ENCODE peak calls at places on chromosome X, in four cellular contexts. I, W, G and J are unnamed samples.

GRCh38 chrX:134718329-134719317 is 60.4 kb upstream of the PLAC1 start:
- DNase-seq in G (peak; percentile 95), W (peak; percentile 60), I (peak; percentile 26), J (no peak)

GRCh38 chrX:49233887-49234555 is 881 bp upstream of the CACNA1F start:
- DNase-seq in W (no peak), G (no peak), I (no peak), J (no peak)

GRCh38 chrX:18900401-18900976 is 83.4 kb downstream of the PHKA2 start:
- DNase-seq in I (no peak), G (no peak), W (no peak), J (no peak)

GRCh38 chrX:16517206-16517605 is 132.8 kb upstream of the S100G start:
- DNase-seq in G (no peak), W (no peak), I (no peak), J (no peak)

GRCh38 chrX:154750301-154751120 is at the start of gene GAB3:
- DNase-seq in G (no peak), W (peak; percentile 57), I (no peak), J (no peak)

GRCh38 chrX:45619290-45619689 is 418.6 kb upstream of the DIPK2B start:
- DNase-seq in W (no peak), G (no peak), I (no peak), J (no peak)

GRCh38 chrX:101619336-101619735 is 1.5 kb upstream of the ARMCX6 start:
- DNase-seq in I (no peak), W (no peak), G (no peak), J (no peak)

GRCh38 chrX:71227370-71228062 is 4.5 kb downstream of the GJB1 start:
- DNase-seq in G (no peak), I (no peak), W (no peak), J (no peak)

GRCh38 chrX:104113237-104113965 is 1.1 kb downstream of the ZCCHC18 start:
- DNase-seq in I (peak; percentile 46), G (peak; percentile 69), W (peak; percentile 66), J (peak; percentile 67)

GRCh38 chrX:307261-308111 is 11.1 kb downstream of the GTPBP6 start:
- DNase-seq in W (no peak), G (no peak), I (no peak), J (no peak)

GRCh38 chrX:43860646-43861370 is 21.4 kb downstream of the MAOB start:
- DNase-seq in W (no peak), G (peak; percentile 60), I (no peak), J (no peak)

GRCh38 chrX:107684956-107685385 is 56.7 kb downstream of the PRPS1 start:
- DNase-seq in W (no peak), G (peak; percentile 39), I (peak; percentile 72), J (no peak)

GRCh38 chrX:68894513-68895338 is 65.9 kb downstream of the EFNB1 start:
- DNase-seq in G (no peak), W (peak; percentile 74), I (peak; percentile 43), J (peak; percentile 28)
- H3K4me3 ChIP-seq in G (no peak overlapping the region), W (peak overlapping the region; percentile 19), I (peak overlapping the region; percentile 14), J (peak overlapping the region; percentile 44)

GRCh38 chrX:114582698-114583395 is 1.0 kb upstream of the HTR2C start:
- DNase-seq in G (no peak), W (no peak), I (no peak), J (no peak)

GRCh38 chrX:114583646-114584433 is at the start of gene HTR2C:
- DNase-seq in I (no peak), G (no peak), W (no peak), J (no peak)

GRCh38 chrX:114584434-114584943 is 603 bp downstream of the HTR2C start:
- DNase-seq in W (peak; percentile 19), G (no peak), I (no peak), J (peak; percentile 39)

GRCh38 chrX:114582264-114582632 is 1.6 kb upstream of the HTR2C start:
- DNase-seq in W (no peak), I (no peak), G (no peak), J (no peak)

DNA sequence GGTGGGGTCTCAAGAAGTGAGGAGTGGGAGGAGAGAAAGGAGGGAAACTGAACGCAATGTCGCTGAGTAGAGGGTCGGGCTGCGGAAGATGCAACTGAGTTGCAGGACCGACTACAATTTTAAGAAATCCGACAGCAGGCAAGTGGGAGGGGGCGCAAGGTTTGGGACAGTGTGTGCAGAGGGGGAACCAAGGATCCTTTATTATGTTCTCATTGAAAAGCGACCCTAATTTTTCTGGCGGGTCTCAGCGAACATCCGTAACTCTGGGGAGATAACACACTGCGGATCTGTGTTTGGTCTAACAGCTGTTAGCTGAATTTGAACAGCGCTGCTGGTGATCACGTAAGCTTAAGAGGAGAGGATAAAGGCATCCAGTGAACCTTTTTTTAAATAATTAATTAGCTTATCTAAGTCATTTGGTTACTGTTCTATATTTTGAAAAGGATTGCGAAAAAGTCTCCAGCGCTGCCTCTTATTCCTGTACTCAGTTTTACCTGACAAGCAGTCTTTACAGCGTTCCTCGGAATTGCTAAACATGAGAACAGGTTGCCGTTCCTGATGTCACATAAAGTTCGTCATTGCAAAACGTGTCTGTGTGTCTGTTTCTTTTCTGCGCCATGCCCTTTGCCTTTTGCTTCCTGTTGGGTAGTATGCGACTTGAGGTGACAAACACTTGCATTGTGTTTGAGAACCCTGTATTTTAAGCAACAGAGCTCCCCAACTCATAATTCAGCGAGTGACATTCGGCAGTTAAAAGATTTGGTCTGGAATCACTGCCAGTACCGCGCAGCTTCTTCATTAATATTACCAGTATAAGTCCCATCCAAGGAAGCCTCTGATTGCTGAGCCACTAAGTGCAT is 1.3 kb downstream of the HTR2C start:
- DNase-seq in I (no peak), W (no peak), G (no peak), J (no peak)
- H3K4me3 ChIP-seq in I (no peak overlapping the region), W (peak overlapping the region; percentile 31), G (no peak overlapping the region), J (peak overlapping the region; percentile 51)

GRCh38 chrX:129981207-129981553 is 1.3 kb upstream of the BCORL1 start:
- DNase-seq in I (no peak), G (no peak), W (no peak), J (no peak)
- H3K4me3 ChIP-seq in I (peak overlapping the region; percentile 40), G (no peak overlapping the region), W (peak overlapping the region; percentile 56), J (no peak overlapping the region)

DNA sequence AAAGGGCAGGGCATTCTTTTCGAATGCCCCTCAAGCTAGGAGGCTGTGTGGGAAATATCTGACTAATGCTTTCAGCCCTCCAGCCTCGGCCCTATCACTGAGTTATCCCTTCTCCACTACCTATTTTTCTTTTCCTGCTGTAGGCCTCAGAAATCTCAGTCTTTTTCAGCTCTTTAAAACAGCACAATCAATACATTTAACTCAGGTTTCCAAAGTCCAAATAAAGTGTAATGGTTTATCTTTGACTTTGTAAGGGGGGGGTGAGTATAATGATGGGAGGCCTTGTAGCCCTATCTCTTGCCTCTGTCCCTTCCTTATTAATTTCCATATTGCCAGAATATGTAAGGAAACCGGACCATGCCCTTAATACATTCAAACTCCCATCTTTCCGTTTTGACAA is 1.6 kb upstream of the WNK3 start:
- DNase-seq in G (no peak), W (no peak), I (no peak), J (no peak)
- H3K4me3 ChIP-seq in G (no peak overlapping the region), W (no peak overlapping the region), I (no peak overlapping the region), J (peak overlapping the region; percentile 67)

DNA sequence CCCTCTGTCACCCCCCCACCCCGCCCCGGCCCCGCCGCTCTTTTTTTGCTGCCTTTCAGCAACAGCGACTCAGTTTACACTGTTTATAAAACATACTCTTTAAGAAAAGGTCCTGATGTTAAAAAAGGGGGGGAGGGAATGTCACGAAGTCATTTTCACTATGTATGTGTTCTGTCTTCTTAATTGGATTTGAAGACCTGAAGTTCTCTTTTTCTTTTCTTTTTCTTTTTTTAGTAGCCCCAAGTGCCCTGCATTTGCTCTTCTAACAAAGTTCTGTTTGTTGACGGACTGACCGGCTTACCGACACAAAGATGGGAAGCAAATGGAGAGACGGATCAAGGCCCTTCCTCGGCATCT is 2.5 kb upstream of the CITED1 start:
- DNase-seq in I (no peak), G (no peak), W (no peak), J (no peak)
- H3K4me3 ChIP-seq in I (no peak overlapping the region), G (peak overlapping the region; percentile 34), W (no peak overlapping the region), J (peak overlapping the region; percentile 59)

GRCh38 chrX:149903889-149904748 is 23.1 kb downstream of the MAGEA8 start:
- DNase-seq in W (no peak), I (no peak), G (peak; percentile 4), J (no peak)
- H3K4me3 ChIP-seq in W (peak overlapping the region; percentile 12), I (no peak overlapping the region), G (peak overlapping the region; percentile 18), J (no peak overlapping the region)